ENCODE peak calls at places on chromosomes 1 and 21, in eight cellular contexts. S is cerebellar cortex; L is OCI-M1; T is GM04503; M is CD8-positive, alpha-beta T cell; O is central memory CD4-positive, alpha-beta T cell; J is naive thymus-derived CD8-positive, alpha-beta T cell; K is stimulated activated CD8-positive, alpha-beta memory T cell treated with anti-CD3 and anti-CD28 coated beads, Interleukin-15, amount 100 ng/mL, for 24 hours. Q is an unnamed sample.

GRCh38 chr1:56456426-56457101 is 122.8 kb downstream of the PLPP3 start:
- DNase-seq in S (no peak), T (no peak), M (no peak), O (no peak), L (no peak), J (no peak), K (no peak), Q (no peak)

GRCh38 chr21:28641731-28642130 is 350.9 kb downstream of the LTN1 start:
- DNase-seq in M (no peak), T (no peak), L (no peak), O (no peak), J (no peak), K (no peak), S (no peak), Q (no peak)

GRCh38 chr1:27581823-27582243 is 22.1 kb downstream of the AHDC1 start:
- DNase-seq in J (no peak), O (no peak), T (no peak), M (no peak), L (no peak), K (no peak), S (no peak), Q (no peak)

GRCh38 chr1:240658312-240658975 is 46.5 kb upstream of the GREM2 start:
- DNase-seq in M (no peak), L (no peak), S (no peak), O (no peak), T (peak; percentile 39), K (no peak), J (no peak), Q (no peak)

GRCh38 chr1:45012639-45013278 is 705 bp downstream of the UROD start:
- DNase-seq in T (peak; percentile 18), K (no peak), M (peak; percentile 20), J (no peak), O (no peak), L (peak; percentile 97), S (peak; percentile 82), Q (no peak)

GRCh38 chr21:40141621-40142020 is 274.4 kb downstream of the PCP4 start:
- DNase-seq in J (no peak), O (no peak), T (no peak), L (no peak), K (no peak), M (no peak), S (no peak), Q (no peak)

GRCh38 chr1:59290173-59290954 is 6.5 kb upstream of the FGGY start:
- DNase-seq in T (no peak), L (peak; percentile 81), S (no peak), J (no peak), M (no peak), O (no peak), K (no peak), Q (peak; percentile 29)

GRCh38 chr1:52727114-52727586 is 897 bp downstream of the ZYG11B start:
- DNase-seq in J (no peak), M (no peak), T (no peak), O (no peak), S (peak; percentile 27), L (peak; percentile 56), K (no peak), Q (peak; percentile 12)

GRCh38 chr1:147641695-147642592 is 28.4 kb downstream of the ACP6 start:
- DNase-seq in O (peak; percentile 55), S (peak; percentile 62), J (peak; percentile 62), T (no peak), K (no peak), M (peak; percentile 58), L (peak; percentile 80), Q (peak; percentile 63)

GRCh38 chr1:119071321-119071720 is 69.1 kb downstream of the WARS2 start:
- DNase-seq in K (no peak), O (no peak), S (no peak), L (no peak), M (no peak), T (no peak), J (no peak), Q (no peak)

GRCh38 chr1:89524369-89525168 is at the start of gene LRRC8B:
- DNase-seq in M (peak; percentile 86), O (peak; percentile 87), J (peak; percentile 86), T (no peak), L (peak; percentile 92), S (peak; percentile 78), K (peak; percentile 73), Q (peak; percentile 85)

GRCh38 chr21:42061195-42061865 is 9.8 kb upstream of the UMODL1 start:
- DNase-seq in O (peak; percentile 7), L (peak; percentile 94), K (no peak), M (peak; percentile 13), S (no peak), J (peak; percentile 20), T (no peak), Q (peak; percentile 96)

GRCh38 chr1:15290382-15290781 is 43.4 kb downstream of the FHAD1 start:
- DNase-seq in S (no peak), M (no peak), T (no peak), K (no peak), O (no peak), L (no peak), J (no peak), Q (no peak)

GRCh38 chr1:15196069-15196468 is 42.5 kb downstream of the TMEM51 start:
- DNase-seq in M (no peak), K (no peak), J (no peak), S (no peak), L (no peak), T (no peak), O (no peak), Q (no peak)

GRCh38 chr1:206946261-206946660 is at the start of gene PIGR:
- DNase-seq in O (no peak), L (no peak), M (no peak), K (no peak), S (no peak), J (no peak), T (no peak), Q (no peak)

GRCh38 chr21:42862774-42863503 is 16.4 kb downstream of the WDR4 start:
- DNase-seq in T (no peak), J (no peak), S (no peak), O (no peak), L (no peak), M (no peak), K (no peak), Q (no peak)

GRCh38 chr1:160076295-160076694 is 5.0 kb upstream of the KCNJ9 start:
- DNase-seq in M (no peak), S (no peak), O (no peak), K (no peak), L (no peak), J (no peak), T (no peak), Q (no peak)

GRCh38 chr1:14517813-14518180 is 80.7 kb upstream of the KAZN start:
- DNase-seq in L (no peak), S (no peak), O (no peak), T (no peak), K (no peak), J (no peak), M (no peak), Q (peak; percentile 9)

GRCh38 chr1:193103759-193104495 is 1.3 kb downstream of the GLRX2 start:
- DNase-seq in K (no peak), S (no peak), L (peak; percentile 50), J (no peak), O (no peak), M (no peak), T (no peak), Q (no peak)

GRCh38 chr1:66686406-66686805 is 65.9 kb upstream of the DYNLT5 start:
- DNase-seq in L (no peak), K (no peak), J (no peak), M (no peak), O (no peak), S (no peak), T (no peak), Q (no peak)

GRCh38 chr21:15514073-15514946 is 215.5 kb upstream of the USP25 start:
- DNase-seq in K (no peak), J (peak; percentile 84), T (no peak), S (no peak), O (peak; percentile 80), M (peak; percentile 47), L (no peak), Q (peak; percentile 84)

GRCh38 chr1:147236448-147236847 is 6.0 kb upstream of the CHD1L start:
- DNase-seq in S (no peak), K (no peak), O (no peak), J (no peak), L (no peak), M (no peak), T (no peak), Q (peak; percentile 23)

GRCh38 chr1:24136956-24137539 is 5.9 kb downstream of the IL22RA1 start:
- DNase-seq in J (no peak), K (no peak), M (no peak), T (no peak), L (no peak), O (no peak), S (no peak), Q (no peak)

GRCh38 chr21:45560106-45561021 is 18.1 kb upstream of the SLC19A1 start:
- DNase-seq in S (no peak), O (no peak), T (no peak), M (no peak), J (no peak), K (no peak), L (no peak), Q (no peak)

GRCh38 chr1:12204140-12204539 is 25.7 kb upstream of the VPS13D start:
- DNase-seq in S (no peak), O (peak; percentile 23), T (no peak), L (no peak), K (no peak), J (peak; percentile 39), M (peak; percentile 57), Q (peak; percentile 35)

GRCh38 chr1:220696863-220697231 is 6.7 kb downstream of the C1orf115 start:
- DNase-seq in O (no peak), L (peak; percentile 30), K (no peak), M (no peak), T (peak; percentile 13), S (no peak), J (no peak), Q (no peak)

GRCh38 chr1:235648954-235649721 is 446 bp downstream of the GNG4 start:
- DNase-seq in T (no peak), O (peak; percentile 59), S (peak; percentile 50), M (peak; percentile 59), J (peak; percentile 59), L (no peak), K (no peak), Q (no peak)

GRCh38 chr1:185412385-185413074 is 95.5 kb upstream of the IVNS1ABP start:
- DNase-seq in S (no peak), T (no peak), M (no peak), K (no peak), O (no peak), J (no peak), L (no peak), Q (no peak)

GRCh38 chr1:113903496-113904291 is 905 bp downstream of the AP4B1 start:
- DNase-seq in M (no peak), J (peak; percentile 40), S (no peak), L (peak; percentile 34), K (no peak), O (no peak), T (no peak), Q (peak; percentile 51)

GRCh38 chr1:43366179-43366578 is 1.6 kb downstream of the ELOVL1 start:
- DNase-seq in O (no peak), J (no peak), S (no peak), M (peak; percentile 12), T (no peak), K (no peak), L (no peak), Q (peak; percentile 31)

GRCh38 chr21:36079010-36079649 is 9.3 kb downstream of the CBR1 start:
- DNase-seq in K (no peak), J (peak; percentile 55), S (no peak), T (no peak), O (peak; percentile 44), L (peak; percentile 98), M (no peak), Q (no peak)

GRCh38 chr1:42957229-42957879 is 1.3 kb downstream of the SLC2A1 start:
- DNase-seq in M (no peak), O (no peak), T (no peak), L (no peak), J (no peak), K (no peak), S (no peak), Q (peak; percentile 40)

GRCh38 chr1:218850367-218850766 is 323.3 kb upstream of the LYPLAL1 start:
- DNase-seq in M (no peak), K (no peak), L (no peak), J (no peak), T (peak; percentile 38), O (no peak), S (no peak), Q (no peak)

GRCh38 chr1:182641561-182641960 is 37.4 kb upstream of the RGS16 start:
- DNase-seq in L (no peak), M (no peak), S (no peak), O (no peak), T (no peak), K (no peak), J (no peak), Q (no peak)

Q was measured in OCI-LY7.